ENCODE peak calls at places on chromosomes 2 and 18, in four cellular contexts. I is brain microvascular endothelial cell, L is GM10248, V is neural crest cell. E is an unnamed sample.

GRCh38 chr2:2899826-2900225 is 477.8 kb downstream of the EIPR1 start:
- DNase-seq in I (no peak), L (no peak), V (no peak), E (peak; percentile 12)

GRCh38 chr2:155310589-155310988 is 612.1 kb downstream of the KCNJ3 start:
- DNase-seq in I (no peak), L (no peak), V (no peak), E (peak; percentile 44)

GRCh38 chr2:224038049-224038829 is 847 bp downstream of the SERPINE2 start:
- DNase-seq in I (no peak), L (peak; percentile 32), V (peak; percentile 43), E (peak; percentile 18)

GRCh38 chr2:180063494-180063893 is 56.4 kb upstream of the CWC22 start:
- DNase-seq in I (no peak), L (no peak), V (no peak), E (no peak)

GRCh38 chr2:73035899-73036778 is 35.4 kb downstream of the SFXN5 start:
- DNase-seq in I (no peak), L (no peak), V (no peak), E (no peak)

GRCh38 chr18:54257015-54257414 is 12.3 kb upstream of the POLI start:
- DNase-seq in I (no peak), L (no peak), V (no peak), E (no peak)

GRCh38 chr2:143844986-143845385 is 674.9 kb downstream of the ZEB2 start:
- DNase-seq in I (no peak), L (no peak), V (no peak), E (no peak)

GRCh38 chr2:68653538-68653982 is 10.2 kb downstream of the PROKR1 start:
- DNase-seq in I (peak; percentile 85), L (peak; percentile 44), V (no peak), E (peak; percentile 69)

GRCh38 chr2:135727968-135728728 is 13.5 kb upstream of the UBXN4 start:
- DNase-seq in I (no peak), L (no peak), V (no peak), E (no peak)

GRCh38 chr2:120602251-120602650 is 133.4 kb upstream of the GLI2 start:
- DNase-seq in I (no peak), L (no peak), V (no peak), E (no peak)

GRCh38 chr18:10490401-10491289 is 35.2 kb upstream of the NAPG start:
- DNase-seq in I (no peak), L (peak; percentile 70), V (no peak), E (peak; percentile 80)

GRCh38 chr2:102045697-102046096 is 53.9 kb downstream of the IL1R2 start:
- DNase-seq in I (no peak), L (no peak), V (no peak), E (no peak)

GRCh38 chr2:55618649-55619055 is 1.2 kb upstream of the PPP4R3B start:
- DNase-seq in I (peak; percentile 43), L (peak; percentile 74), V (peak; percentile 39), E (peak; percentile 72)

GRCh38 chr2:158228943-158229508 is 127.3 kb downstream of the UPP2 start:
- DNase-seq in I (no peak), L (no peak), V (no peak), E (no peak)

GRCh38 chr2:172098650-172099471 is 3.8 kb downstream of the DLX2 start:
- DNase-seq in I (peak; percentile 74), L (peak; percentile 67), V (peak; percentile 60), E (peak; percentile 38)

GRCh38 chr18:38369772-38370690 is 804.4 kb upstream of the CELF4 start:
- DNase-seq in I (no peak), L (no peak), V (no peak), E (peak; percentile 44)

GRCh38 chr2:46958431-46959017 is 42.9 kb upstream of the MCFD2 start:
- DNase-seq in I (no peak), L (no peak), V (no peak), E (no peak)

GRCh38 chr2:46962751-46963150 is 47.1 kb upstream of the MCFD2 start:
- DNase-seq in I (no peak), L (no peak), V (no peak), E (no peak)

GRCh38 chr2:46963210-46963609 is 47.6 kb upstream of the MCFD2 start:
- DNase-seq in I (no peak), L (no peak), V (no peak), E (no peak)

GRCh38 chr2:46963961-46964673 is 48.5 kb upstream of the MCFD2 start:
- DNase-seq in I (no peak), L (no peak), V (no peak), E (no peak)

GRCh38 chr2:46960618-46961017 is 45.0 kb upstream of the MCFD2 start:
- DNase-seq in I (no peak), L (no peak), V (no peak), E (no peak)
- TF ChIP-seq CTCF in I (peak; percentile 33), L (peak; percentile 7), V (no peak), E (no peak)

GRCh38 chr2:136871424-136871823 is 106.1 kb downstream of the THSD7B start:
- DNase-seq in I (no peak), L (no peak), V (no peak), E (no peak)

GRCh38 chr2:136874258-136874657 is 108.9 kb downstream of the THSD7B start:
- DNase-seq in I (peak; percentile 38), L (no peak), V (no peak), E (peak; percentile 21)
- TF ChIP-seq CTCF in I (peak; percentile 46), L (no peak), V (peak; percentile 60), E (peak; percentile 28)

GRCh38 chr2:9473308-9473984 is 905 bp upstream of the IAH1 start:
- DNase-seq in I (no peak), L (no peak), V (no peak), E (peak; percentile 47)
- TF ChIP-seq CTCF in I (peak; percentile 29), L (no peak), V (peak; percentile 49), E (peak; percentile 12)

DNA sequence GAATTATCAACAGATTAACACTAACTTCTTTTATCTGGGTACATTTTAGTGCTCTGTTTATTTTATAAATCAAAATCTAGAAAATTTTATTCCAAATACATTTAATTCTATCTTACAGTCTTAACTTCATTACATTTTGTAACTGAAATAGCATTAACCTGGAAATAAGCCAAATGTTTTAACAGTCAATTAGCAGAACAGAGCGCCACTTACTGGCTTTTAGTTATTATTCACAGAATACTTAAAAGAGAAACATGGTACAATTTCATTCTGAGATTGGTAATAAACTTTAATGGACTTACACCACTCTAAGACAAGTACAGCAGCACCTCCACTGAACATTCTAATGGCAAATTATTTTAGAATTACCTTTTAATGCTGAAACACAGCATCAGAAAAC is 38.6 kb downstream of the SS18 start:
- DNase-seq in I (no peak), L (no peak), V (no peak), E (no peak)
- TF ChIP-seq CTCF in I (no peak), L (no peak), V (no peak), E (no peak)

GRCh38 chr2:196336715-196337617 is 165.6 kb upstream of the STK17B start:
- DNase-seq in I (no peak), L (no peak), V (no peak), E (peak; percentile 38)

GRCh38 chr2:196336206-196336605 is 164.8 kb upstream of the STK17B start:
- DNase-seq in I (peak; percentile 32), L (no peak), V (no peak), E (no peak)

GRCh38 chr2:196335238-196335637 is 163.9 kb upstream of the STK17B start:
- DNase-seq in I (peak; percentile 82), L (no peak), V (no peak), E (no peak)

GRCh38 chr2:196338440-196338839 is 167.1 kb upstream of the STK17B start:
- DNase-seq in I (no peak), L (no peak), V (no peak), E (no peak)

GRCh38 chr2:196337618-196337953 is 166.2 kb upstream of the STK17B start:
- DNase-seq in I (no peak), L (no peak), V (no peak), E (no peak)
- TF ChIP-seq CTCF in I (no peak), L (no peak), V (peak; percentile 51), E (no peak)

DNA sequence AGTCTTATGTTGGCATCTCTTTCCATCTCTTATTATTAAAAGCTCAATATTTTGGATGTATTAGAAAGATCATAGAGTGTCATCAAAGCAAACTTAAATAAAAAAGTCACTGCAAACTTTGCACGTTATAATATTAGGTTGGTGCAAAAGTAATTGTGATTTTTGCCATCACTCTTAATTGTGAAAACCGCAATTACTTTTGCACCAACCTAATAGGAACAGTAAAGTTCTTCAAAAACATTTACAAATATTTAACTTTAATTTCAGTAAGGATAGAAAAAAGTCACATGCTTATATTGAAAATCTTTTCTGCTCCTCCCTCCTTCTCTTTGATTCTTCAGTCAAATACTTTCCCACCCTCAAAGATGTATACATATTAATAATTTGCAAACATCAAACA is 51.5 kb downstream of the ZNF521 start:
- DNase-seq in I (no peak), L (no peak), V (no peak), E (no peak)
- TF ChIP-seq CTCF in I (no peak), L (no peak), V (no peak), E (no peak)

GRCh38 chr2:223019987-223020717 is 31.8 kb upstream of the KCNE4 start:
- DNase-seq in I (no peak), L (no peak), V (no peak), E (peak; percentile 69)
- TF ChIP-seq CTCF in I (no peak), L (no peak), V (no peak), E (no peak)